ENCODE peak calls at places on chromosomes 2 and 18, in five cellular contexts. L is CD8-positive, alpha-beta memory T cell; D is heart left ventricle; Z is uterus; O is HCT116. H is an unnamed sample.

GRCh38 chr2:102592601-102593000 is 26.8 kb upstream of the SLC9A2 start:
- DNase-seq in L (no peak), D (no peak), Z (no peak), O (no peak), H (peak; percentile 38)

GRCh38 chr2:56871641-56872040 is 687.9 kb downstream of the CCDC85A start:
- DNase-seq in L (no peak), D (no peak), Z (no peak), O (no peak), H (no peak)

GRCh38 chr2:122028371-122029102 is 273.1 kb downstream of the TSN start:
- DNase-seq in L (no peak), D (no peak), Z (no peak), O (no peak), H (peak; percentile 70)

GRCh38 chr2:239477606-239478005 is 76.8 kb upstream of the HDAC4 start:
- DNase-seq in L (no peak), D (no peak), Z (no peak), O (no peak), H (no peak)

GRCh38 chr18:68557183-68557582 is 157.7 kb downstream of the TMX3 start:
- DNase-seq in L (no peak), D (no peak), Z (no peak), O (no peak), H (no peak)

GRCh38 chr2:142920579-142920978 is 43.1 kb downstream of the KYNU start:
- DNase-seq in L (no peak), D (no peak), Z (no peak), O (no peak), H (no peak)

GRCh38 chr2:132582360-132582759 is 87.6 kb downstream of the LYPD1 start:
- DNase-seq in L (no peak), D (no peak), Z (no peak), O (no peak), H (no peak)

GRCh38 chr2:207296265-207296948 is 130.7 kb upstream of the KLF7 start:
- DNase-seq in L (no peak), D (peak; percentile 44), Z (no peak), O (no peak), H (no peak)

GRCh38 chr2:2686228-2686627 is 355.2 kb upstream of the MYT1L start:
- DNase-seq in L (no peak), D (no peak), Z (no peak), O (no peak), H (no peak)

GRCh38 chr2:218985021-218985324 is at the start of gene FEV:
- DNase-seq in L (no peak), D (no peak), Z (no peak), O (no peak), H (no peak)

GRCh38 chr2:26316041-26316440 is 29.9 kb upstream of the SELENOI start:
- DNase-seq in L (no peak), D (no peak), Z (no peak), O (peak; percentile 15), H (no peak)

GRCh38 chr18:67695684-67696083 is 179.2 kb upstream of the DSEL start:
- DNase-seq in L (no peak), D (no peak), Z (no peak), O (no peak), H (no peak)

GRCh38 chr2:98578231-98578630 is 30.1 kb downstream of the COA5 start:
- DNase-seq in L (no peak), D (no peak), Z (no peak), O (no peak), H (no peak)

GRCh38 chr2:213834331-213834730 is 550.1 kb downstream of the SPAG16 start:
- DNase-seq in L (no peak), D (no peak), Z (no peak), O (peak; percentile 6), H (peak; percentile 58)

GRCh38 chr2:84888401-84889276 is 7.8 kb upstream of the TRABD2A start:
- DNase-seq in L (no peak), D (no peak), Z (no peak), O (no peak), H (peak; percentile 55)

GRCh38 chr2:138215958-138216357 is 251.7 kb downstream of the HNMT start:
- DNase-seq in L (no peak), D (no peak), Z (no peak), O (no peak), H (no peak)

GRCh38 chr2:240569998-240570530 is 1.8 kb downstream of the RNPEPL1 start:
- DNase-seq in L (no peak), D (peak; percentile 23), Z (no peak), O (no peak), H (no peak)

GRCh38 chr2:62197609-62198236 is 1.8 kb downstream of the B3GNT2 start:
- DNase-seq in L (no peak), D (peak; percentile 74), Z (peak; percentile 22), O (no peak), H (no peak)

GRCh38 chr2:185221-185620 is 78.6 kb downstream of the SH3YL1 start:
- DNase-seq in L (no peak), D (no peak), Z (no peak), O (no peak), H (no peak)

GRCh38 chr2:71928734-71929481 is 218.8 kb downstream of the CYP26B1 start:
- DNase-seq in L (no peak), D (no peak), Z (no peak), O (no peak), H (no peak)

GRCh38 chr2:39492095-39492590 is 55.1 kb upstream of the MAP4K3 start:
- DNase-seq in L (no peak), D (no peak), Z (no peak), O (no peak), H (peak; percentile 93)

GRCh38 chr2:226903179-226903578 is 67.3 kb downstream of the RHBDD1 start:
- DNase-seq in L (no peak), D (no peak), Z (no peak), O (no peak), H (peak; percentile 88)

GRCh38 chr2:176830362-176830761 is 382.2 kb upstream of the HNRNPA3 start:
- DNase-seq in L (no peak), D (no peak), Z (no peak), O (no peak), H (no peak)

GRCh38 chr2:39631715-39632114 is 34.0 kb upstream of the TMEM178A start:
- DNase-seq in L (no peak), D (peak; percentile 43), Z (peak; percentile 24), O (no peak), H (peak; percentile 99)

GRCh38 chr2:118667366-118667765 is 180.1 kb downstream of the EN1 start:
- DNase-seq in L (no peak), D (no peak), Z (no peak), O (no peak), H (no peak)

GRCh38 chr2:8622199-8622911 is 59.5 kb upstream of the ID2 start:
- DNase-seq in L (no peak), D (no peak), Z (no peak), O (no peak), H (no peak)

GRCh38 chr2:163644238-163644637 is 91.6 kb downstream of the FIGN start:
- DNase-seq in L (no peak), D (no peak), Z (no peak), O (no peak), H (no peak)

GRCh38 chr2:54610700-54611099 is 112.8 kb upstream of the EML6 start:
- DNase-seq in L (no peak), D (no peak), Z (no peak), O (no peak), H (no peak)

GRCh38 chr2:5923957-5924945 is 232.1 kb downstream of the SOX11 start:
- DNase-seq in L (no peak), D (no peak), Z (no peak), O (no peak), H (no peak)

GRCh38 chr18:23099621-23100020 is 35.7 kb upstream of the CABLES1 start:
- DNase-seq in L (no peak), D (no peak), Z (no peak), O (peak; percentile 18), H (no peak)

GRCh38 chr2:27202829-27203228 is 9.0 kb upstream of the ATRAID start:
- DNase-seq in L (no peak), D (no peak), Z (no peak), O (no peak), H (no peak)

GRCh38 chr2:15460112-15460620 is 101.0 kb downstream of the NBAS start:
- DNase-seq in L (no peak), D (no peak), Z (no peak), O (no peak), H (no peak)

GRCh38 chr2:234164499-234165409 is 114.3 kb downstream of the SPP2 start:
- DNase-seq in L (peak; percentile 55), D (no peak), Z (no peak), O (no peak), H (no peak)

GRCh38 chr18:70415823-70416488 is 127.1 kb downstream of the SOCS6 start:
- DNase-seq in L (no peak), D (no peak), Z (no peak), O (peak; percentile 64), H (no peak)
- H3K27ac ChIP-seq in L (no peak overlapping the region), D (no peak overlapping the region), Z (no peak overlapping the region), O (peak overlapping the region; percentile 54), H (no peak overlapping the region)

DNA sequence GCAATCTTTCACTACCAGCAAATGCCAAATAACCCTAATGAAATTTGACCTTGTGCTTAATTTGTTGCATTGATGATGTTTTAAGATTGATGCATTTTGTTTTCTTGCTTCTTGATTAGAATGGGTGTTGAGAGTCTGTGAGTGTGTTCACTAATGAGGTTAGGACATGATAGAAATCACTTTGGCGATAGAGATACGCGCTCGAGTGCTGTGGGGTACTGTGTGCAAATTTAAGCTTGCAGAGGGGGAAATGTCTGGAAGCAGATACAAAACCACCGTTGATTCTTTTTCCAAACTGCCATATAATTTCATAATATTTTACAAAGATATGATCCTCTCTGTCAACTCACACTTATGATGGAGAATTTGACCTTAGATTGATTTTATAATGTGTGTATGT is 200.9 kb downstream of the PIEZO2 start:
- DNase-seq in L (no peak), D (no peak), Z (no peak), O (no peak), H (no peak)
- H3K27ac ChIP-seq in L (no peak overlapping the region), D (no peak overlapping the region), Z (no peak overlapping the region), O (no peak overlapping the region), H (no peak overlapping the region)

GRCh38 chr2:43314299-43314927 is 88.0 kb upstream of the ZFP36L2 start:
- DNase-seq in L (no peak), D (no peak), Z (no peak), O (no peak), H (no peak)

GRCh38 chr2:43312751-43313641 is 86.6 kb upstream of the ZFP36L2 start:
- DNase-seq in L (no peak), D (no peak), Z (no peak), O (no peak), H (no peak)

GRCh38 chr2:43315482-43315881 is 89.1 kb upstream of the ZFP36L2 start:
- DNase-seq in L (no peak), D (no peak), Z (no peak), O (no peak), H (no peak)

GRCh38 chr2:43311276-43311675 is 84.9 kb upstream of the ZFP36L2 start:
- DNase-seq in L (no peak), D (no peak), Z (no peak), O (no peak), H (no peak)

DNA sequence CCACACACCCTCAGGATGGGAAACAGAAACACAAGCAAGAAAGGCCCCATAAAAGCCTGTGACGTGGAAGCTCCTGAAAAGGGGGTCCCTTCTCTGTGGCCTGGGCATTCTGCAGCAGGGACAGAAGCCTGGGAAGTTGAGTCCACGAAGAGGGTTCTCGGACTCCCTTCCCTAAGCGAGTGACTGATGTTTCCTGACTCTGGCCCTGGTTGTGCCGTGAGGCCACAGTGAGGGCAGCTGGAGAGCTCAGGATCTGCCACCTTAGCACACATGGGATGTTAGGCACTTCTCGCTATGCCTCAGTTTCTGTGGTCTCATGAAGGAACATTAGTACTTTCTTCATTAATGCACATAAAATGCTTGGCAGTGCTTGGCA is 87.2 kb upstream of the ZFP36L2 start:
- DNase-seq in L (no peak), D (no peak), Z (no peak), O (no peak), H (no peak)
- H3K27ac ChIP-seq in L (no peak overlapping the region), D (peak overlapping the region; percentile 45), Z (peak overlapping the region; percentile 84), O (peak overlapping the region; percentile 60), H (no peak overlapping the region)

GRCh38 chr2:70735065-70735464 is 32.9 kb downstream of the ADD2 start:
- DNase-seq in L (no peak), D (no peak), Z (no peak), O (no peak), H (no peak)
- H3K27ac ChIP-seq in L (no peak overlapping the region), D (no peak overlapping the region), Z (no peak overlapping the region), O (no peak overlapping the region), H (no peak overlapping the region)